ENCODE peak calls at places on chromosomes 13 and 19, in nine cellular contexts. One of them, this sample, is unnamed.

GRCh38 chr13:111337206-111337605 is 16.8 kb downstream of the TEX29 start:
- DNase-seq in lower lobe of right lung: no peak
- DNase-seq in GM23338: no peak
- DNase-seq in GM12878: no peak
- DNase-seq in mesendoderm: no peak
- DNase-seq in CD8-positive, alpha-beta T cell: no peak
- DNase-seq in A549: no peak
- DNase-seq in GM23248: peak; percentile 95
- DNase-seq in SK-N-SH: no peak
- DNase-seq in this sample: no peak

GRCh38 chr13:21076265-21076653 is 14.9 kb upstream of the LATS2 start:
- DNase-seq in SK-N-SH: no peak
- DNase-seq in GM12878: no peak
- DNase-seq in GM23338: peak; percentile 53
- DNase-seq in GM23248: no peak
- DNase-seq in A549: no peak
- DNase-seq in mesendoderm: peak; percentile 22
- DNase-seq in lower lobe of right lung: no peak
- DNase-seq in CD8-positive, alpha-beta T cell: no peak
- DNase-seq in this sample: no peak

GRCh38 chr13:97141564-97142005 is 80.5 kb upstream of the MBNL2 start:
- DNase-seq in GM23248: peak; percentile 93
- DNase-seq in mesendoderm: peak; percentile 97
- DNase-seq in CD8-positive, alpha-beta T cell: no peak
- DNase-seq in SK-N-SH: no peak
- DNase-seq in A549: peak; percentile 89
- DNase-seq in GM23338: peak; percentile 65
- DNase-seq in lower lobe of right lung: no peak
- DNase-seq in GM12878: peak; percentile 23
- DNase-seq in this sample: no peak

GRCh38 chr13:39016087-39016486 is 21.8 kb downstream of the PROSER1 start:
- DNase-seq in CD8-positive, alpha-beta T cell: no peak
- DNase-seq in lower lobe of right lung: no peak
- DNase-seq in SK-N-SH: no peak
- DNase-seq in mesendoderm: no peak
- DNase-seq in GM12878: no peak
- DNase-seq in GM23248: no peak
- DNase-seq in GM23338: no peak
- DNase-seq in A549: no peak
- DNase-seq in this sample: no peak

GRCh38 chr13:113857531-113858195 is 6.2 kb downstream of the GAS6 start:
- DNase-seq in CD8-positive, alpha-beta T cell: no peak
- DNase-seq in lower lobe of right lung: peak; percentile 31
- DNase-seq in SK-N-SH: no peak
- DNase-seq in GM23248: no peak
- DNase-seq in mesendoderm: no peak
- DNase-seq in A549: no peak
- DNase-seq in GM23338: no peak
- DNase-seq in GM12878: no peak
- DNase-seq in this sample: no peak

GRCh38 chr19:48591021-48591420 is 15.5 kb upstream of the SPACA4 start:
- DNase-seq in mesendoderm: peak; percentile 73
- DNase-seq in CD8-positive, alpha-beta T cell: no peak
- DNase-seq in SK-N-SH: no peak
- DNase-seq in GM12878: no peak
- DNase-seq in lower lobe of right lung: no peak
- DNase-seq in A549: peak; percentile 68
- DNase-seq in GM23338: peak; percentile 73
- DNase-seq in GM23248: peak; percentile 54
- DNase-seq in this sample: no peak

GRCh38 chr13:49759503-49759902 is 33.0 kb downstream of the KPNA3 start:
- DNase-seq in lower lobe of right lung: no peak
- DNase-seq in CD8-positive, alpha-beta T cell: no peak
- DNase-seq in GM12878: no peak
- DNase-seq in GM23338: no peak
- DNase-seq in SK-N-SH: no peak
- DNase-seq in GM23248: no peak
- DNase-seq in A549: no peak
- DNase-seq in mesendoderm: peak; percentile 3
- DNase-seq in this sample: no peak

GRCh38 chr13:44474122-44474910 is 100.7 kb downstream of the SERP2 start:
- DNase-seq in GM23248: peak; percentile 21
- DNase-seq in A549: peak; percentile 63
- DNase-seq in mesendoderm: peak; percentile 76
- DNase-seq in SK-N-SH: no peak
- DNase-seq in lower lobe of right lung: no peak
- DNase-seq in CD8-positive, alpha-beta T cell: no peak
- DNase-seq in GM23338: peak; percentile 38
- DNase-seq in GM12878: no peak
- DNase-seq in this sample: no peak

GRCh38 chr13:40961224-40961623 is 57.9 kb downstream of the ELF1 start:
- DNase-seq in CD8-positive, alpha-beta T cell: no peak
- DNase-seq in mesendoderm: no peak
- DNase-seq in GM12878: no peak
- DNase-seq in A549: no peak
- DNase-seq in GM23248: no peak
- DNase-seq in lower lobe of right lung: no peak
- DNase-seq in SK-N-SH: no peak
- DNase-seq in GM23338: no peak
- DNase-seq in this sample: no peak

GRCh38 chr13:73720216-73720840 is 413.9 kb downstream of the KLF12 start:
- DNase-seq in mesendoderm: no peak
- DNase-seq in GM23248: peak; percentile 15
- DNase-seq in lower lobe of right lung: no peak
- DNase-seq in CD8-positive, alpha-beta T cell: no peak
- DNase-seq in SK-N-SH: no peak
- DNase-seq in A549: no peak
- DNase-seq in GM23338: no peak
- DNase-seq in GM12878: no peak
- DNase-seq in this sample: no peak

GRCh38 chr13:79830426-79830825 is 349.5 kb downstream of the NDFIP2 start:
- DNase-seq in GM12878: no peak
- DNase-seq in lower lobe of right lung: no peak
- DNase-seq in CD8-positive, alpha-beta T cell: no peak
- DNase-seq in mesendoderm: no peak
- DNase-seq in SK-N-SH: no peak
- DNase-seq in GM23338: no peak
- DNase-seq in A549: no peak
- DNase-seq in GM23248: no peak
- DNase-seq in this sample: no peak

GRCh38 chr13:27053902-27054595 is 117.6 kb downstream of the USP12 start:
- DNase-seq in lower lobe of right lung: no peak
- DNase-seq in GM12878: no peak
- DNase-seq in GM23248: peak; percentile 94
- DNase-seq in CD8-positive, alpha-beta T cell: no peak
- DNase-seq in GM23338: no peak
- DNase-seq in SK-N-SH: no peak
- DNase-seq in mesendoderm: peak; percentile 56
- DNase-seq in A549: peak; percentile 29
- DNase-seq in this sample: no peak

GRCh38 chr19:35940839-35941238 is 4.7 kb downstream of the LRFN3 start:
- DNase-seq in lower lobe of right lung: no peak
- DNase-seq in A549: no peak
- DNase-seq in mesendoderm: no peak
- DNase-seq in GM23338: no peak
- DNase-seq in GM23248: no peak
- DNase-seq in GM12878: no peak
- DNase-seq in SK-N-SH: no peak
- DNase-seq in CD8-positive, alpha-beta T cell: no peak
- DNase-seq in this sample: no peak

DNA sequence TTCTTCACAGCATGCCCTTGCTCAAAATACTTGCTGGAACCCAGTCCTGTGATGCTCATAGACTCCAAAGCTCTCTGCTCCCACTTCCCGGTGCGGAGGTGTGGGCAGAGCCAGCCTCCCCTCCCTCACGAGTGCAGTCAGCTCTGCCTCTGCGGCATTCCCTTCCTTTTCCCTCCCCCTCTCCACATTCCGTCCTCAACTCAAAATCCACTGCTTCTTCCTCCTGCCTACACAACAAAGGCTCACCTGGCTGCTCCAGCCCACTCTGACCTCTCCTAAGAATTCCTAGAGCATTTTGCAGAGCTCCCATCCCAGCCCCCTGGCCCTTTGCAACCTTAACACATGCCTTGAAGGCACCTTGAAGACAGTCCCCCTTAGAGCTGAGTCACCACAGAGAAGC is 527.9 kb downstream of the MYO16 start:
- DNase-seq in mesendoderm: peak; percentile 82
- DNase-seq in A549: no peak
- DNase-seq in GM23248: no peak
- DNase-seq in GM12878: no peak
- DNase-seq in SK-N-SH: no peak
- DNase-seq in GM23338: peak; percentile 72
- DNase-seq in lower lobe of right lung: no peak
- DNase-seq in CD8-positive, alpha-beta T cell: no peak
- DNase-seq in this sample: no peak
- H3K27ac ChIP-seq in mesendoderm: peak overlapping the region; percentile 9
- H3K27ac ChIP-seq in A549: peak overlapping the region; percentile 95
- H3K27ac ChIP-seq in GM23248: no peak overlapping the region
- H3K27ac ChIP-seq in GM12878: no peak overlapping the region
- H3K27ac ChIP-seq in SK-N-SH: no peak overlapping the region
- H3K27ac ChIP-seq in GM23338: no peak overlapping the region
- H3K27ac ChIP-seq in lower lobe of right lung: peak overlapping the region; percentile 77
- H3K27ac ChIP-seq in CD8-positive, alpha-beta T cell: no peak overlapping the region
- H3K27ac ChIP-seq in this sample: no peak overlapping the region

GRCh38 chr19:12787458-12787857 is 3.8 kb upstream of the JUNB start:
- DNase-seq in GM23338: no peak
- DNase-seq in SK-N-SH: no peak
- DNase-seq in mesendoderm: no peak
- DNase-seq in CD8-positive, alpha-beta T cell: no peak
- DNase-seq in A549: no peak
- DNase-seq in GM12878: no peak
- DNase-seq in lower lobe of right lung: no peak
- DNase-seq in GM23248: no peak
- DNase-seq in this sample: no peak
- H3K4me1 ChIP-seq in GM23338: peaks cover 32% of the 10 kb centered on the region
- H3K4me1 ChIP-seq in SK-N-SH: peaks cover 69% of the 10 kb centered on the region
- H3K4me1 ChIP-seq in mesendoderm: peaks cover 21% of the 10 kb centered on the region
- H3K4me1 ChIP-seq in CD8-positive, alpha-beta T cell: peaks cover 61% of the 10 kb centered on the region
- H3K4me1 ChIP-seq in A549: peaks cover 71% of the 10 kb centered on the region
- H3K4me1 ChIP-seq in GM12878: peaks cover 64% of the 10 kb centered on the region
- H3K4me1 ChIP-seq in lower lobe of right lung: peaks cover 69% of the 10 kb centered on the region
- H3K4me1 ChIP-seq in GM23248: peaks cover 34% of the 10 kb centered on the region
- H3K4me1 ChIP-seq in this sample: peaks cover 68% of the 10 kb centered on the region

GRCh38 chr19:39479916-39480315 is 722 bp upstream of the TIMM50 start:
- DNase-seq in GM12878: no peak
- DNase-seq in CD8-positive, alpha-beta T cell: no peak
- DNase-seq in GM23338: no peak
- DNase-seq in GM23248: no peak
- DNase-seq in SK-N-SH: no peak
- DNase-seq in mesendoderm: no peak
- DNase-seq in A549: no peak
- DNase-seq in lower lobe of right lung: no peak
- DNase-seq in this sample: no peak
- H3K4me3 ChIP-seq in GM12878: peak overlapping the region; percentile 85
- H3K4me3 ChIP-seq in CD8-positive, alpha-beta T cell: peak overlapping the region; percentile 85
- H3K4me3 ChIP-seq in GM23338: peak overlapping the region; percentile 98
- H3K4me3 ChIP-seq in GM23248: peak overlapping the region; percentile 95
- H3K4me3 ChIP-seq in SK-N-SH: peak overlapping the region; percentile 94
- H3K4me3 ChIP-seq in mesendoderm: no peak overlapping the region
- H3K4me3 ChIP-seq in A549: peak overlapping the region; percentile 70
- H3K4me3 ChIP-seq in lower lobe of right lung: peak overlapping the region; percentile 99
- H3K4me3 ChIP-seq in this sample: peak overlapping the region; percentile 76

GRCh38 chr19:44071824-44072542 is at the start of gene ZNF284:
- DNase-seq in A549: peak; percentile 95
- DNase-seq in lower lobe of right lung: peak; percentile 84
- DNase-seq in mesendoderm: peak; percentile 97
- DNase-seq in GM23248: peak; percentile 92
- DNase-seq in SK-N-SH: peak; percentile 86
- DNase-seq in CD8-positive, alpha-beta T cell: peak; percentile 74
- DNase-seq in GM23338: peak; percentile 97
- DNase-seq in GM12878: peak; percentile 78
- DNase-seq in this sample: peak; percentile 84
- H3K27ac ChIP-seq in A549: peak within 1 kb of the TSS; percentile 72
- H3K27ac ChIP-seq in lower lobe of right lung: peak within 1 kb of the TSS; percentile 53
- H3K27ac ChIP-seq in mesendoderm: no peak within 1 kb of the TSS
- H3K27ac ChIP-seq in GM23248: peak within 1 kb of the TSS; percentile 42
- H3K27ac ChIP-seq in SK-N-SH: peak within 1 kb of the TSS; percentile 81
- H3K27ac ChIP-seq in CD8-positive, alpha-beta T cell: peak within 1 kb of the TSS; percentile 2
- H3K27ac ChIP-seq in GM23338: no peak within 1 kb of the TSS
- H3K27ac ChIP-seq in GM12878: peak within 1 kb of the TSS; percentile 36
- H3K27ac ChIP-seq in this sample: peak within 1 kb of the TSS; percentile 35

DNA sequence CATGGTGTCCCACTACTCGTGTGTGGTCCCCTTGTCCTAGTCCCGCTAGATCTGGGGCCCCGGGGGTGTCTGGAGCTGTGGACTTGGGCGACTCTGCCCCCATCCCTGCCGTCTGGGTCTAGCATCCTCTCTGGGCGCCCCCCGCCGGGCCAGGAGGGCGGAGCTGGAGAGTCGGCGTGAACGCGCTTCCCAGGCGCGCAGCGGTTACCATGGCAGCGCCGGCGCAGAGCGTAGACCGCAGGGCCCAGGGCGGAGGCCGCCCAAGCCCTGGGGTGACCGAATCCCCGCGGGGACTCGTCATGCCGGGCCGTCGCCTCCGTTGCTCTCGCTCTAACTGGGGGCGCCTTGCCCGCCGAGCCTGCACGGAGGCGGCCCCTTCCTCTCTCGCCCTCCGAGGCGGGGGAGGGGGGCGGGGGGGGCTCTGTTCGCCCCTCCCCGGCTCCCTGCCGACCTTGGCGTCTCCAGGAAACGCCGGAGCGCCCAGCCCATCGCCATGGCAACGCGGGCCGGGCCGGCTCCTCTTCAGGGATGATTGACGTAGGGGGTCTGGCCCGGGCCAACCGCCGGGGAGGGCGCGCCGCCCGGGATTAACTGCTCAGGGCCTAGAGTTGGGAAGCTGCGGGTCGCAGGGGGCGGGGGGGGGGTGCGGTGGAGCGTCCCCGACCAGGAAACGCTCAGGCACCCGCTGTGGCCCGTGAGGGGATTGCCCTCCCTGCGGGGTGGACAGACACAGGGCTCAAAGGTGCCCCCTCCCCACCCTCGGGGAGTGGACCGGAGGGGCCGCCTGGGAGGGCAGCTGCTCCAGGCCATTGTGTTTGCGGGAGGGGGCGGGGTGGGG is 8.9 kb downstream of the ISYNA1 start:
- DNase-seq in A549: peak; percentile 84
- DNase-seq in mesendoderm: peak; percentile 97
- DNase-seq in GM23248: peak; percentile 97
- DNase-seq in SK-N-SH: peak; percentile 95
- DNase-seq in GM23338: peak; percentile 96
- DNase-seq in lower lobe of right lung: peak; percentile 86
- DNase-seq in GM12878: no peak
- DNase-seq in CD8-positive, alpha-beta T cell: peak; percentile 81
- DNase-seq in this sample: peak; percentile 88
- H3K4me1 ChIP-seq in A549: peaks cover 36% of the 10 kb centered on the region
- H3K4me1 ChIP-seq in mesendoderm: peaks cover 2% of the 10 kb centered on the region
- H3K4me1 ChIP-seq in GM23248: peaks cover 30% of the 10 kb centered on the region
- H3K4me1 ChIP-seq in SK-N-SH: peaks cover 58% of the 10 kb centered on the region
- H3K4me1 ChIP-seq in GM23338: peaks cover 38% of the 10 kb centered on the region
- H3K4me1 ChIP-seq in lower lobe of right lung: peaks cover 47% of the 10 kb centered on the region
- H3K4me1 ChIP-seq in GM12878: peaks cover 25% of the 10 kb centered on the region
- H3K4me1 ChIP-seq in CD8-positive, alpha-beta T cell: peaks cover 58% of the 10 kb centered on the region
- H3K4me1 ChIP-seq in this sample: peaks cover 59% of the 10 kb centered on the region